ENCODE peak calls at places on chromosomes 13 and 19, in five cellular contexts. I is tibial nerve, N is H1, J is stomach, A is sigmoid colon. X is an unnamed sample. For H3K4me1, the result is how much of the 10 kb centered on the place peaks cover.

GRCh38 chr13:63625869-63626268 is 2210.2 kb upstream of the PCDH20 start:
- DNase-seq in I (no peak), N (no peak), J (no peak), A (no peak), X (no peak)

GRCh38 chr13:94988654-94989053 is 276.3 kb upstream of the SOX21 start:
- DNase-seq in I (no peak), N (no peak), J (no peak), A (no peak), X (no peak)

GRCh38 chr13:80556291-80556690 is 215.4 kb upstream of the SPRY2 start:
- DNase-seq in I (no peak), N (no peak), J (no peak), A (no peak), X (no peak)

GRCh38 chr13:31242935-31243334 is 43.2 kb downstream of the B3GLCT start:
- DNase-seq in I (no peak), N (no peak), J (no peak), A (no peak), X (no peak)

GRCh38 chr19:6249296-6249695 is 30.5 kb downstream of the MLLT1 start:
- DNase-seq in I (no peak), N (no peak), J (no peak), A (no peak), X (no peak)

GRCh38 chr13:98792321-98792720 is 39.8 kb upstream of the SLC15A1 start:
- DNase-seq in I (no peak), N (no peak), J (no peak), A (no peak), X (peak)

GRCh38 chr19:50510700-50511068 is 307 bp downstream of the JOSD2 start:
- DNase-seq in I (no peak), N (no peak), J (no peak), A (no peak), X (no peak)

GRCh38 chr13:48302920-48303330 is 626 bp upstream of the RB1 start:
- DNase-seq in I (no peak), N (no peak), J (no peak), A (no peak), X (no peak)

GRCh38 chr13:71360041-71360440 is 507.0 kb downstream of the DACH1 start:
- DNase-seq in I (no peak), N (no peak), J (no peak), A (no peak), X (no peak)

GRCh38 chr19:29845576-29846176 is 33.9 kb downstream of the CCNE1 start:
- DNase-seq in I (no peak), N (no peak), J (no peak), A (no peak), X (peak)

GRCh38 chr13:89169951-89170350 is 1498.8 kb downstream of the SLITRK5 start:
- DNase-seq in I (no peak), N (no peak), J (no peak), A (no peak), X (no peak)

GRCh38 chr13:75579529-75579928 is 29.9 kb downstream of the UCHL3 start:
- DNase-seq in I (no peak), N (no peak), J (no peak), A (no peak), X (no peak)

GRCh38 chr19:903266-903797 is 9.7 kb downstream of the R3HDM4 start:
- DNase-seq in I (no peak), N (no peak), J (no peak), A (no peak), X (no peak)

GRCh38 chr13:94520001-94520400 is 40.5 kb upstream of the DCT start:
- DNase-seq in I (no peak), N (no peak), J (no peak), A (no peak), X (no peak)

GRCh38 chr13:53007872-53008271 is 20.7 kb upstream of the OLFM4 start:
- DNase-seq in I (no peak), N (no peak), J (no peak), A (no peak), X (no peak)

GRCh38 chr13:23381877-23382276 is 51.6 kb downstream of the SACS start:
- DNase-seq in I (no peak), N (no peak), J (no peak), A (no peak), X (no peak)

GRCh38 chr13:52848455-52849190 is at the start of gene PCDH8:
- DNase-seq in I (no peak), N (no peak), J (no peak), A (no peak), X (no peak)

GRCh38 chr19:24040621-24041020 is 46.4 kb upstream of the ZNF254 start:
- DNase-seq in I (no peak), N (no peak), J (no peak), A (no peak), X (no peak)

GRCh38 chr13:29270536-29271045 is 324.9 kb downstream of the SLC7A1 start:
- DNase-seq in I (no peak), N (no peak), J (no peak), A (no peak), X (no peak)
- TF ChIP-seq EP300 in I (no peak), N (no peak), J (no peak), A (no peak), X (no peak)

GRCh38 chr19:12789098-12789903 is 2.0 kb upstream of the JUNB start:
- DNase-seq in I (no peak), N (no peak), J (no peak), A (no peak), X (no peak)
- H3K4me1 ChIP-seq in I (under half), N (under half), J (half or more), A (under half), X (under half)

GRCh38 chr19:43499042-43499441 is 5.5 kb downstream of the PHLDB3 start:
- DNase-seq in I (no peak), N (no peak), J (peak), A (no peak), X (peak)
- TF ChIP-seq EP300 in I (no peak), N (no peak), J (no peak), A (no peak), X (no peak)

DNA sequence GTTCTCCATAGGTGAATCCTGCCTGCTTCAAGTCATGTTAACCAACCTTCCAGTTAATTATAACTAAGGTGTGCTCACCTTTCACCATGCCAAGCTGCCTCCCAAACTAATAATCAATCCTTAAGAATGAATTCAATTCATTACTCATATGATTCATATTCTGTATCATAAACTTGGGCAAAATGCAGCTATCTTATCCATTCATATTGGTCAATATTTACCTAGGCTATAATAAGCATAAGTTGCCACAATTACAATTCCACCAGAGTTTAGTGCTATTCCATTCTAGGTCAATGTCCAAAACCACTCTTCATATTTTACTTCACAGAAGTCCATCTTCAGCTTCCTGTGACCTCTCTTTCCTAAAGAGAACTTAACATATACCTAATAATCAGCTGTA is 13.4 kb downstream of the ELF1 start:
- DNase-seq in I (no peak), N (no peak), J (no peak), A (no peak), X (no peak)
- H3K4me1 ChIP-seq in I (under half), N (under half), J (half or more), A (under half), X (under half)

X was measured in transverse colon.